ENCODE peak calls at places on chromosome 13, in four cellular contexts. One of them, this sample, is unnamed.
A peak's percentile ranks its signal among the peaks of the same experiment; 100 is the strongest.

GRCh38 chr13:20191311-20191901 is 1.3 kb downstream of the GJB2 start:
- DNase-seq in endothelial cell of umbilical vein: no peak
- DNase-seq in vagina: no peak
- DNase-seq in breast epithelium: no peak
- DNase-seq in this sample: no peak

GRCh38 chr13:113528798-113529180 is 38.3 kb upstream of the DCUN1D2 start:
- DNase-seq in endothelial cell of umbilical vein: no peak
- DNase-seq in vagina: no peak
- DNase-seq in breast epithelium: peak; percentile 5
- DNase-seq in this sample: peak; percentile 76

GRCh38 chr13:114043421-114044053 is 69.7 kb upstream of the C13orf46 start:
- DNase-seq in endothelial cell of umbilical vein: no peak
- DNase-seq in vagina: no peak
- DNase-seq in breast epithelium: no peak
- DNase-seq in this sample: no peak

GRCh38 chr13:93736111-93736510 is 509.5 kb downstream of the GPC6 start:
- DNase-seq in endothelial cell of umbilical vein: no peak
- DNase-seq in vagina: no peak
- DNase-seq in breast epithelium: no peak
- DNase-seq in this sample: no peak

GRCh38 chr13:110815471-110816204 is 99.2 kb downstream of the ANKRD10 start:
- DNase-seq in endothelial cell of umbilical vein: no peak
- DNase-seq in vagina: no peak
- DNase-seq in breast epithelium: no peak
- DNase-seq in this sample: no peak

GRCh38 chr13:111365149-111366005 is 44.9 kb downstream of the TEX29 start:
- DNase-seq in endothelial cell of umbilical vein: no peak
- DNase-seq in vagina: peak; percentile 52
- DNase-seq in breast epithelium: no peak
- DNase-seq in this sample: no peak

GRCh38 chr13:73957889-73958288 is 176.3 kb downstream of the KLF12 start:
- DNase-seq in endothelial cell of umbilical vein: no peak
- DNase-seq in vagina: no peak
- DNase-seq in breast epithelium: no peak
- DNase-seq in this sample: no peak

GRCh38 chr13:109743706-109744453 is 42.5 kb downstream of the IRS2 start:
- DNase-seq in endothelial cell of umbilical vein: peak; percentile 69
- DNase-seq in vagina: peak; percentile 34
- DNase-seq in breast epithelium: no peak
- DNase-seq in this sample: peak; percentile 31

GRCh38 chr13:85095887-85096286 is 703.3 kb downstream of the SLITRK6 start:
- DNase-seq in endothelial cell of umbilical vein: no peak
- DNase-seq in vagina: no peak
- DNase-seq in breast epithelium: no peak
- DNase-seq in this sample: no peak

GRCh38 chr13:83281666-83282065 is 600.6 kb downstream of the SLITRK1 start:
- DNase-seq in endothelial cell of umbilical vein: no peak
- DNase-seq in vagina: no peak
- DNase-seq in breast epithelium: no peak
- DNase-seq in this sample: no peak

GRCh38 chr13:20193924-20194631 is 1.3 kb upstream of the GJB2 start:
- DNase-seq in endothelial cell of umbilical vein: no peak
- DNase-seq in vagina: no peak
- DNase-seq in breast epithelium: no peak
- DNase-seq in this sample: no peak

GRCh38 chr13:113860051-113860471 is 3.8 kb downstream of the GAS6 start:
- DNase-seq in endothelial cell of umbilical vein: no peak
- DNase-seq in vagina: no peak
- DNase-seq in breast epithelium: peak; percentile 39
- DNase-seq in this sample: no peak

GRCh38 chr13:60448907-60449510 is 52.0 kb downstream of the TDRD3 start:
- DNase-seq in endothelial cell of umbilical vein: peak; percentile 75
- DNase-seq in vagina: no peak
- DNase-seq in breast epithelium: no peak
- DNase-seq in this sample: no peak

GRCh38 chr13:108902557-108903155 is 273.2 kb downstream of the MYO16 start:
- DNase-seq in endothelial cell of umbilical vein: peak; percentile 82
- DNase-seq in vagina: no peak
- DNase-seq in breast epithelium: no peak
- DNase-seq in this sample: no peak

GRCh38 chr13:99198630-99199029 is 2.0 kb upstream of the UBAC2 start:
- DNase-seq in endothelial cell of umbilical vein: no peak
- DNase-seq in vagina: no peak
- DNase-seq in breast epithelium: no peak
- DNase-seq in this sample: no peak

GRCh38 chr13:20721454-20722357 is 18.2 kb downstream of the IL17D start:
- DNase-seq in endothelial cell of umbilical vein: peak; percentile 68
- DNase-seq in vagina: no peak
- DNase-seq in breast epithelium: no peak
- DNase-seq in this sample: peak; percentile 50

GRCh38 chr13:56424246-56424645 is 716.5 kb upstream of the PRR20A start:
- DNase-seq in endothelial cell of umbilical vein: peak; percentile 14
- DNase-seq in vagina: no peak
- DNase-seq in breast epithelium: no peak
- DNase-seq in this sample: no peak

GRCh38 chr13:90091611-90092010 is 1255.9 kb upstream of the MIR17HG start:
- DNase-seq in endothelial cell of umbilical vein: no peak
- DNase-seq in vagina: no peak
- DNase-seq in breast epithelium: no peak
- DNase-seq in this sample: no peak

GRCh38 chr13:110396913-110397379 is 89.9 kb downstream of the COL4A2 start:
- DNase-seq in endothelial cell of umbilical vein: no peak
- DNase-seq in vagina: no peak
- DNase-seq in breast epithelium: no peak
- DNase-seq in this sample: peak; percentile 41

DNA sequence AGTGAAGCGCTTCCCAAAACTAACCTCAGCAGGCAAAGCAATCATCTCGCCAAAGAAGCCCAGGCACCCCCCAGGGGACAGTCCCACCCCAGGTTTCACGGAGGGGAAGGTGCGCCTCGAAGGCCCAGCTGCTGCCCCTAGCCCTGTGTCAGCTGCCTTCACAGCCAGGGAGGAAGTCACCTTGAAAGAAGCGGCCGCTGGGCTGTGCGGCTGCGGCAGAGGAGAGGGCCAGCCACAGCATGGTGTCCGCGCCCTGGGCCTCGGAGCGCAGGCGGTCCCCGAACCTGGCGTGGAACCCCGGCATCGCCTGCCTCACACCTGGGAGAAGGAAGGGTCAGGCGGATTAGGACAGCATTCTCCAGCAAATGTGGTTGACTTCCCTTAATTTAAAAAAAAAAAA is 35.0 kb downstream of the DHRS12 start:
- DNase-seq in endothelial cell of umbilical vein: no peak
- DNase-seq in vagina: no peak
- DNase-seq in breast epithelium: no peak
- DNase-seq in this sample: no peak
- TF ChIP-seq POLR2A in endothelial cell of umbilical vein: no peak
- TF ChIP-seq POLR2A in vagina: no peak
- TF ChIP-seq POLR2A in breast epithelium: no peak
- TF ChIP-seq POLR2A in this sample: no peak

GRCh38 chr13:45863716-45864590 is 12.4 kb upstream of the SIAH3 start:
- DNase-seq in endothelial cell of umbilical vein: no peak
- DNase-seq in vagina: no peak
- DNase-seq in breast epithelium: no peak
- DNase-seq in this sample: no peak

GRCh38 chr13:45865414-45865813 is 13.9 kb upstream of the SIAH3 start:
- DNase-seq in endothelial cell of umbilical vein: no peak
- DNase-seq in vagina: no peak
- DNase-seq in breast epithelium: no peak
- DNase-seq in this sample: no peak

GRCh38 chr13:45860240-45860639 is 8.7 kb upstream of the SIAH3 start:
- DNase-seq in endothelial cell of umbilical vein: peak; percentile 43
- DNase-seq in vagina: no peak
- DNase-seq in breast epithelium: no peak
- DNase-seq in this sample: no peak

GRCh38 chr13:45859682-45860081 is 8.1 kb upstream of the SIAH3 start:
- DNase-seq in endothelial cell of umbilical vein: no peak
- DNase-seq in vagina: no peak
- DNase-seq in breast epithelium: no peak
- DNase-seq in this sample: no peak

DNA sequence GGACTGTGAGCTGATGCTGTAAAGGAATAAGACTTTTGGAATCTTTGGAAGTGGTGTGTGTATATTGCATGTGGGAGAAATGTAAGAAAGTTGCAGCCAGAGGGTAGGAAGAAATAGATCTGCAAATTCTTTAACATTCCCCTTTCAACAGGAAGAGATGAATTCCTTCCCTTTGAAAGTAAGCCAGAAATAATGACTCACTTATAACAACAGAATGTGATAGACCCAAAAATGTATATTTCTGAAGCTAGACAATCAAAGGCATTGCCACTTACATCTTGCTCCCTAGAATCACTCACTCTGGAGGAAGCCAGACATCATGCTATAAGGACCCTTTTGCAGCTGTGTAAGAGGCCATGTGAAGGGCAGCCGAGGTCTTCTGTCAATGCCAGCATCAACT is 9.8 kb upstream of the SIAH3 start:
- DNase-seq in endothelial cell of umbilical vein: peak; percentile 58
- DNase-seq in vagina: no peak
- DNase-seq in breast epithelium: no peak
- DNase-seq in this sample: no peak
- H3K27me3 ChIP-seq in endothelial cell of umbilical vein: peaks cover 16% of the 10 kb centered on the region
- H3K27me3 ChIP-seq in vagina: no peaks in the 10 kb centered on the region
- H3K27me3 ChIP-seq in breast epithelium: no peaks in the 10 kb centered on the region
- H3K27me3 ChIP-seq in this sample: no peaks in the 10 kb centered on the region

GRCh38 chr13:36294061-36294460 is 3.6 kb downstream of the CCDC169 start:
- DNase-seq in endothelial cell of umbilical vein: no peak
- DNase-seq in vagina: no peak
- DNase-seq in breast epithelium: no peak
- DNase-seq in this sample: peak; percentile 7

GRCh38 chr13:36282818-36283432 is 14.7 kb downstream of the CCDC169 start:
- DNase-seq in endothelial cell of umbilical vein: peak; percentile 61
- DNase-seq in vagina: no peak
- DNase-seq in breast epithelium: no peak
- DNase-seq in this sample: no peak

GRCh38 chr13:36293497-36293896 is 4.1 kb downstream of the CCDC169 start:
- DNase-seq in endothelial cell of umbilical vein: no peak
- DNase-seq in vagina: no peak
- DNase-seq in breast epithelium: no peak
- DNase-seq in this sample: no peak

GRCh38 chr13:36288794-36289391 is 8.7 kb downstream of the CCDC169 start:
- DNase-seq in endothelial cell of umbilical vein: no peak
- DNase-seq in vagina: no peak
- DNase-seq in breast epithelium: no peak
- DNase-seq in this sample: no peak
- H3K9me3 ChIP-seq in endothelial cell of umbilical vein: no peaks in the 10 kb centered on the region
- H3K9me3 ChIP-seq in vagina: no peaks in the 10 kb centered on the region
- H3K9me3 ChIP-seq in breast epithelium: no peaks in the 10 kb centered on the region
- H3K9me3 ChIP-seq in this sample: no peaks in the 10 kb centered on the region

DNA sequence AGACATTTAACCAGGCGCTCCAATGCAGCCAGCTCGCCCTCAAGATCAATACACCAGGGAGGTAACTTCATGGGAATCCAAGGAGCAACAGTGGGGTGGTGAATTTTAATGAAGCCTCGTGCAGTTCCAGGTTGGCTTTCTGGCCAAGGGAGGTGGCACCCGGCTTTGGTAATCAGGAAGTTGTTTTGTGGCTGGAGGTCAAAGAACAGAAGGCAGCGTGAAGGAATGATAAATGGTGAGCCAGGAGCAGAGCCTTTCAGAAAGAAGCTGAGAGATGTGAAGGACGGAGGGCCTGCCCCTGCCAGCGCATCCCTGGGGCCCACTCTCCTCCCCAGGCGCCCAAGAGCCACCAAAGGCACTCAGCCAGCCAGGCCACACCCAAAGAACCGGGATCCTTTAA is 188.2 kb upstream of the TSC22D1 start:
- DNase-seq in endothelial cell of umbilical vein: no peak
- DNase-seq in vagina: no peak
- DNase-seq in breast epithelium: no peak
- DNase-seq in this sample: no peak
- TF ChIP-seq POLR2A in endothelial cell of umbilical vein: no peak
- TF ChIP-seq POLR2A in vagina: no peak
- TF ChIP-seq POLR2A in breast epithelium: no peak
- TF ChIP-seq POLR2A in this sample: no peak

This sample was measured in thyroid gland.